ENCODE peak calls at places on chromosomes 11 and 22, in six cellular contexts. U is astrocyte of the cerebellum, E is stomach, B is GM06990, I is A549, Q is kidney. D is an unnamed sample.

GRCh38 chr22:23058063-23058462 is 12.3 kb upstream of the GNAZ start:
- DNase-seq in U (no peak), E (peak), B (no peak), I (no peak), Q (no peak), D (no peak)

GRCh38 chr11:45163956-45164575 is 17.6 kb downstream of the PRDM11 start:
- DNase-seq in U (no peak), E (no peak), B (no peak), I (no peak), Q (no peak), D (peak)

GRCh38 chr11:107050126-107050525 is 31.9 kb upstream of the GUCY1A2 start:
- DNase-seq in U (no peak), E (no peak), B (no peak), I (no peak), Q (no peak), D (peak)

GRCh38 chr11:46659908-46660307 is 40.5 kb downstream of the ARHGAP1 start:
- DNase-seq in U (peak), E (no peak), B (no peak), I (no peak), Q (no peak), D (peak)

GRCh38 chr11:17528181-17528691 is 16.0 kb downstream of the USH1C start:
- DNase-seq in U (no peak), E (peak), B (peak), I (peak), Q (peak), D (peak)

GRCh38 chr11:1437500-1437899 is 47.8 kb downstream of the BRSK2 start:
- DNase-seq in U (no peak), E (peak), B (no peak), I (no peak), Q (no peak), D (peak)

GRCh38 chr11:67584205-67584880 is 731 bp downstream of the GSTP1 start:
- DNase-seq in U (no peak), E (peak), B (peak), I (no peak), Q (peak), D (peak)

GRCh38 chr11:13051257-13051656 is 42.1 kb downstream of the RASSF10 start:
- DNase-seq in U (no peak), E (no peak), B (no peak), I (peak), Q (no peak), D (no peak)

GRCh38 chr11:12008790-12009616 is 577 bp upstream of the DKK3 start:
- DNase-seq in U (no peak), E (peak), B (no peak), I (peak), Q (no peak), D (no peak)

GRCh38 chr11:65646921-65647701 is 9.2 kb downstream of the SIPA1 start:
- DNase-seq in U (no peak), E (peak), B (peak), I (peak), Q (peak), D (no peak)

GRCh38 chr22:38304526-38304925 is 12.7 kb downstream of the CSNK1E start:
- DNase-seq in U (no peak), E (no peak), B (no peak), I (no peak), Q (no peak), D (peak)

GRCh38 chr22:50577987-50578775 is at the start of gene CPT1B:
- DNase-seq in U (no peak), E (no peak), B (no peak), I (no peak), Q (no peak), D (peak)

GRCh38 chr22:46878549-46878948 is 116.1 kb downstream of the TBC1D22A start:
- DNase-seq in U (no peak), E (no peak), B (no peak), I (no peak), Q (no peak), D (no peak)

GRCh38 chr11:7014118-7014517 is 6.0 kb downstream of the ZNF214 start:
- DNase-seq in U (no peak), E (no peak), B (no peak), I (no peak), Q (no peak), D (no peak)

GRCh38 chr11:70068950-70069349 is 9.2 kb upstream of the ANO1 start:
- DNase-seq in U (no peak), E (no peak), B (no peak), I (no peak), Q (no peak), D (no peak)

GRCh38 chr22:11066458-11067285 is 4461.3 kb upstream of the OR11H1 start:
- DNase-seq in U (no peak), E (no peak), B (no peak), I (no peak), Q (peak), D (no peak)

GRCh38 chr22:38080847-38081635 is 2.9 kb downstream of the SLC16A8 start:
- DNase-seq in U (no peak), E (peak), B (no peak), I (no peak), Q (peak), D (peak)

GRCh38 chr22:38125731-38126344 is 15.4 kb upstream of the BAIAP2L2 start:
- DNase-seq in U (no peak), E (no peak), B (no peak), I (no peak), Q (peak), D (no peak)

GRCh38 chr11:79212711-79213110 is 228.1 kb downstream of the TENM4 start:
- DNase-seq in U (no peak), E (no peak), B (no peak), I (no peak), Q (peak), D (no peak)

GRCh38 chr11:62721994-62722393 is 5.3 kb downstream of the HNRNPUL2 start:
- DNase-seq in U (peak), E (no peak), B (no peak), I (no peak), Q (no peak), D (peak)

GRCh38 chr22:24432059-24432853 is 4.9 kb downstream of the ADORA2A start:
- DNase-seq in U (no peak), E (peak), B (no peak), I (no peak), Q (peak), D (peak)

GRCh38 chr11:123137496-123138270 is 57.4 kb downstream of the CLMP start:
- DNase-seq in U (peak), E (peak), B (no peak), I (no peak), Q (peak), D (peak)

GRCh38 chr11:1397146-1397861 is 7.6 kb downstream of the BRSK2 start:
- DNase-seq in U (no peak), E (no peak), B (no peak), I (no peak), Q (no peak), D (no peak)

DNA sequence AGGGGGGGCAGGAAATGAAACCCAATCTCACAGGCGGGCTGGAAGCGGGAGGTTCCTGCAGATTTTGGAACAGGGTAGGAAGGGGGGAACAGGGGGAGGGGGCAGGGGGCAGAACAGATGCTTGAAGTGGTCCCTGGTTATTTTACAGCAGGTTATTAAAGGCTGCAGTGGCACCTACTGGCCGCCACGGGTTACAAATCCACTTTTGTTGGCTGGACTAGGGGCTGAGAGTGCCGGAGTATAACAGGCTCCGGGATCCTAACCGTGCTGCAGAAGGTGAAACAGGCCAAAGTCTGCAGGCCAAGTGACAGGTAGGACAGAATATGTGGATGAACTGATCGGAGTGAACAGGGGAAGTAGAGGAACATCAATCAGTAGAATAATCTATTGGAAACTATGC is 2.5 kb downstream of the ROBO3 start:
- DNase-seq in U (peak), E (no peak), B (no peak), I (peak), Q (peak), D (peak)
- TF ChIP-seq CTCF in U (peak), E (peak), B (peak), I (peak), Q (peak), D (peak)

DNA sequence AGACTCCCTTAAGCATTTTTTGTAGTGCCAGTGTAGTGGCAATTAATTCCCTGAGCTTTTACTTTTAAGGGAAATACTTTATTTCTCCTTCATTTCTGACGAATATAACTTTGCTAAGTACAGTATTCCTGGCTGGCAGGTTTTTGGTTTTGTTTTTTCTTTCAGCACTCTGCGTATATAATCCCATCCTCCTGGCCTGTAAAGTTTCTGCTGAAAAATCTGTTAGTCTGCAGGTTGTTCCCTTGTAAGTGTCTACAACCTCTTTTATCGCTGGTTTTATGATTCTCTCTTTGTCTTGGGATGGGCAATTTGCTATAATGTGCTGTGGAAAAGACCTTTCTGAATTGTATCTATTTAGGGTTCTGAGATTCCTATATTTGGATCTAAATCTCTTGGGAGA is 56.0 kb downstream of the KCNQ1OT1 start:
- DNase-seq in U (no peak), E (no peak), B (no peak), I (no peak), Q (no peak), D (no peak)
- H3K4me3 ChIP-seq in U (no peak), E (no peak), B (no peak), I (no peak), Q (no peak), D (no peak)

GRCh38 chr11:36056160-36056751 is 112.4 kb downstream of the LDLRAD3 start:
- DNase-seq in U (no peak), E (no peak), B (no peak), I (peak), Q (no peak), D (peak)
- TF ChIP-seq CTCF in U (peak), E (no peak), B (peak), I (peak), Q (peak), D (peak)

GRCh38 chr11:132944557-132944920 is 587.8 kb downstream of the OPCML start:
- DNase-seq in U (no peak), E (no peak), B (no peak), I (no peak), Q (no peak), D (no peak)

GRCh38 chr11:132943325-132943736 is 589.0 kb downstream of the OPCML start:
- DNase-seq in U (no peak), E (no peak), B (no peak), I (no peak), Q (no peak), D (peak)

GRCh38 chr11:132941761-132942160 is 590.5 kb downstream of the OPCML start:
- DNase-seq in U (no peak), E (no peak), B (no peak), I (no peak), Q (no peak), D (no peak)

GRCh38 chr11:132942611-132943324 is 589.5 kb downstream of the OPCML start:
- DNase-seq in U (no peak), E (no peak), B (no peak), I (no peak), Q (no peak), D (no peak)

GRCh38 chr11:132943737-132944556 is 588.4 kb downstream of the OPCML start:
- DNase-seq in U (no peak), E (no peak), B (no peak), I (no peak), Q (peak), D (no peak)
- H3K4me3 ChIP-seq in U (peak), E (peak), B (no peak), I (no peak), Q (peak), D (no peak)

D was measured in fibroblast of the aortic adventitia.